ENCODE peak calls at places on chromosomes 11 and 22, in four cellular contexts. O is GM12878, F is K562, Q is A549. I is an unnamed sample.

GRCh38 chr11:104609297-104609696 is 289.0 kb downstream of the CASP12 start:
- DNase-seq in F (no peak), O (no peak), Q (peak), I (peak)

GRCh38 chr11:105389952-105390351 is 219.9 kb upstream of the GRIA4 start:
- DNase-seq in F (no peak), Q (no peak), O (no peak), I (peak)

GRCh38 chr11:8906629-8907028 is 4.4 kb upstream of the AKIP1 start:
- DNase-seq in Q (peak), O (no peak), F (no peak), I (no peak)

GRCh38 chr11:43358670-43359431 is at the start of gene TTC17:
- DNase-seq in Q (peak), F (peak), O (peak), I (peak)

GRCh38 chr22:25627271-25627848 is 62.9 kb downstream of the GRK3 start:
- DNase-seq in F (no peak), Q (no peak), O (no peak), I (no peak)

GRCh38 chr11:69896250-69896649 is 77.0 kb upstream of the FGF3 start:
- DNase-seq in F (no peak), Q (no peak), O (no peak), I (no peak)

GRCh38 chr11:1152316-1153104 is 5.2 kb upstream of the MUC5AC start:
- DNase-seq in Q (peak), F (no peak), O (no peak), I (peak)

GRCh38 chr22:23621082-23621780 is 10.9 kb downstream of the DRICH1 start:
- DNase-seq in O (no peak), F (no peak), Q (no peak), I (no peak)

GRCh38 chr11:134020598-134020997 is 48.3 kb upstream of the JAM3 start:
- DNase-seq in O (no peak), Q (no peak), F (no peak), I (no peak)

GRCh38 chr11:65885231-65885630 is 3.0 kb downstream of the FIBP start:
- DNase-seq in F (no peak), O (no peak), Q (no peak), I (no peak)

GRCh38 chr11:83751041-83751440 is 464.9 kb upstream of the CCDC90B start:
- DNase-seq in O (no peak), Q (no peak), F (no peak), I (no peak)

GRCh38 chr11:2213384-2213842 is 41.8 kb upstream of the TH start:
- DNase-seq in O (no peak), Q (no peak), F (no peak), I (peak)

GRCh38 chr11:129813216-129813791 is 2.3 kb upstream of the TMEM45B start:
- DNase-seq in F (no peak), Q (no peak), O (no peak), I (no peak)

DNA sequence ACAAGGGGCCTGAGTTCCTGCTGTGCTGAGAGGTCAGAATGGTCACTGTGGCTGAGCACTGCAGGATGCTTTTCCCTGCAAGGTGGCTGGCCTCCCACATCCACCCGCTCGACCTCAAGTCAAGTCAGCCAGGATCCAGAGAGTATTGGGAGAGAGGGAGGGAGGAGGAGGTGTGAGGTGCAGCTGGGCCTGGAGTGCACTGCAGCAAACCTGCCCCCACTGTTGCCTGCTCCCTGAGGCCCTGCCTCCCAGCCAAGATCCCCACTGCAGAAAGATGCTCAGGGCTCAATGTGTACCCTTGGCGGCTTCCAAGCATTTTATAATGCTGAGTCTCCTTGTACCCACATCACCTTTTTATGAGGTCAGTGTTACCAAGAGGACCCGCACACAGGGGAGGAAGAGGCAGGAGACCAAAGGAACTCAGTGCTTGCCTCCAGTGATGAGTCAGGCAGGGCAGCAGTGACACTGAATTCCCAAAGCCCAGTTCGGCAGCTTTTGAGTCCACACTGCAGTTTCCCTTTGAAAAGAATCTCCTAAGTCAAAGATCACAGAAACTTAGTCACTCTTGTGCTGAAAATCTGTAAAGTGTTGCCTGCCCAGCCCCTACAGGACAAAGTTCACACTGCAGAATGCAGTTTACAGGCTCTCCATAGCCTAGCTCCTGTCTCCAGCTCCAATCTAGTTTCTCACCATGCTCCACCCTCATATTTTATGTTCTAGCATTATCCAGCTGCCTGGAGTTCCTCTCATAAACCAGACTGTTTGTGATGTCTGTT is 3.1 kb downstream of the ENDOD1 start:
- DNase-seq in Q (peak), O (no peak), F (peak), I (no peak)
- TF ChIP-seq ESRRA in Q (no peak), O (no peak), F (no peak), I (no peak)

DNA sequence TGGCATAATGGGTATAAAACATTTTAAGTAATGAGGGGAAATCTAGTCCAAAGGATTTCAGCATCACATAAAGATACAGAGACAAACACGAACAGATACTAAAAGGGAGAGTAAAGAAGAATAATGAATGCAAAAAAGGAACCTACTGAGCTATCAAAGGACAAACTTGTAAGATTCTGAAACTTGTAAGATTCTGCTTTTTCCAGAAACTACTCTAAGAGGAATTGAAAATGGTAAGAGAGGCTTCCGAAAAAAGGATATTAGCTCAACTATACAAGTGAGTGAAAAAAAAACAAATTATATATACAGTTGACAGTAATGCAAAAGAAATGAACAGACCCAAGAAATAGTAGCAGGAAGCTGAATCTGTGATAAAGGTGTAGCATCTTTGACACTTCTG is 37.7 kb downstream of the POLD3 start:
- DNase-seq in F (no peak), O (no peak), Q (no peak), I (no peak)
- TF ChIP-seq CTCF in F (no peak), O (no peak), Q (no peak), I (no peak)

DNA sequence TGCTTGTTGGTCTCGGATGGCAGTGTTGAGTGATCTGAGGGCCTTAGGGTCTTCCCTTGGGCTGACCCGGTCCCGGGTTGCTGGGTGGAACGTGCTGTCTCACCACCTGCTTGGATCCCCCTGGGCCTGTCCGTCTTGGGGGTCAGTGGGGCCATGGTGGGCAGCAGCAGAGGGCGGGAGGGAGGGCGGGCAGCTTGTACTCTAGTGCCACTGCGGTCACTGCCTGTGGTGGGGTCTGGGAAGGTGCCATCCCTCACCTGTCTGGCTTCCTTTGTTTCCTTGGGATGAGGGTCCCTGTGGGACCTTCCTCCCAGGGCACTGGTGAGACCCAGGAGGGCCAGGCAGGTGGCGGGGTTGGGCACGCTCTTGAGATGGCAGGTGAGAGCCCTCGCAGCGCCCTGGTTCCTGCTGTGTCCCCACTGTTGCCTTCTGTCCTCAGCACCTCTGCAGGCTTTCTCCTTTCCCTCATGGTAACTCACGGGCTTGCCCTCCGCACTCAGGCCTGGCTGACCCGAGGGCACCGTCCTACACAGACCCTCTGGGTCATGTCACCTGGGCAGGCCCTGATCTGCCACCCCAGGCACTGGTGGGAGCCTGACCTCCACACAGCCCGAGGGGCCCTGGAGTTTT is 34.2 kb downstream of the TBC1D22A start:
- DNase-seq in O (no peak), F (no peak), Q (no peak), I (no peak)
- TF ChIP-seq ESRRA in O (no peak), F (no peak), Q (no peak), I (no peak)

DNA sequence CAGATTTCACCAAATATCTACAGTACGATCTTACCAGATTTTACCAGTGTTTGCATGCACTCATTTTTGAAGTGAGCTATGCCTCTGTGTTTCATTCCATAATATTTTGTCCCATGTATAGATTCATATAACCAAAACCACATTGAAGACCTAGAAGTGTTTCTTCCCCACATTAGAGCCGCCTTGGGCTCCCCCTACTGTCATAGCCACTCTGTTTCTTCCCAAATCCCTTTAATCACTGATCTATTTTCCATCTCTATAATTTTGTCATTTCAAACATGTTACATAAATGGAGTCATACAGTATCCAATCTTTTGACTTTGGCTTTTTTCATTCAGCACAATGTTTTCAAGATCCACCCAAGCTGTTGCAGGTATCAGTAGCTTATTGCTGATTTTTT is 12.7 kb downstream of the MRGPRX3 start:
- DNase-seq in O (no peak), F (no peak), Q (peak), I (no peak)
- TF ChIP-seq CTCF in O (peak), F (no peak), Q (peak), I (no peak)

GRCh38 chr11:72721689-72722049 is 30.5 kb downstream of the ARAP1 start:
- DNase-seq in F (no peak), Q (no peak), O (no peak), I (no peak)
- TF ChIP-seq ESRRA in F (no peak), Q (no peak), O (no peak), I (no peak)

DNA sequence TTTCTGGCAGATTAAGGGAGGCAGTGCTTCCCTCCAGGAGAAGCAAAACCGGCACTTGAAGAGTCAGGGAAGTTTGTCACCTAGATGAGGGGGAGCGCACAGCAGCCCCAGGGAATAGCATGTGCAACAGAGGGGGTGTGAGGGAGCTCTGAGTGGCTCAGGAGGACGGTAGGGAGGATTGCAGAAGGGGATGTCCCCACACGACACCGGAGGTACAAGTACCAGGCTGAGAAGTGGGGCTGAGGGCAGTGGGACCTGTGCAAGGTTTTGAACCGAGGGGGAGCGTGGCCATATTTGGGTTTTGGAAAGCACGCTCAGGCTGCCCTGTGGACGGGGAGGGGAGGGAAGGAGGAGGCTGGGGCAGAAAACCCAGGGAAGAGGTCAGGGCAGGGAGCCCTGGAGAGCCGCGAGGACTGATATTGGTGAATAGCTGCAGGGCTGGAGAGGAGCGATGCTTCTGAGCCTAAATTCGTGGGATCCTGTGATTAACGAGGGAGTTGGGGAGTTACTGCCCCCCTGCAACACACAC is 17.9 kb upstream of the TMPRSS6 start:
- DNase-seq in Q (no peak), O (no peak), F (no peak), I (no peak)
- TF ChIP-seq CTCF in Q (no peak), O (no peak), F (no peak), I (no peak)

DNA sequence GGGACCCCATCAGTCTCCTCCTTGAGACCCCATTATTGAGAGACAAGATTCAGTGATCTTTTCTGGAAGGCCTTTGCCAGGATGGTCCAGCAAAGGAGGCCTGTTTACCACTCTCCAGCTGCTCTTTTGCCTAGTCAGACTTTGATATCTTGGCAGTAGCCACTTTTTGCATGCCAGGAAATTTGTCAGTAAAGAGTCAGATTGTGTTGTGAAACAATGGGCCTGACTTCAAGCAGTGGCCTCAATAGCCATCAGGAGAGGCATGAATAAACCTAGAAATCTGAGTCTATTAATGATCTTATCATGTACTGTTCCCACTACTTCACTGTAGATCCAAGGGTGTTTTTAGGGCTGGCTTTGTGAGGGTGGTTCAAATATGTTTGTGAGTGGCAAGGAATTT is 479.4 kb downstream of the JRKL start:
- DNase-seq in Q (no peak), F (no peak), O (no peak), I (no peak)
- TF ChIP-seq ESRRA in Q (no peak), F (no peak), O (no peak), I (no peak)

DNA sequence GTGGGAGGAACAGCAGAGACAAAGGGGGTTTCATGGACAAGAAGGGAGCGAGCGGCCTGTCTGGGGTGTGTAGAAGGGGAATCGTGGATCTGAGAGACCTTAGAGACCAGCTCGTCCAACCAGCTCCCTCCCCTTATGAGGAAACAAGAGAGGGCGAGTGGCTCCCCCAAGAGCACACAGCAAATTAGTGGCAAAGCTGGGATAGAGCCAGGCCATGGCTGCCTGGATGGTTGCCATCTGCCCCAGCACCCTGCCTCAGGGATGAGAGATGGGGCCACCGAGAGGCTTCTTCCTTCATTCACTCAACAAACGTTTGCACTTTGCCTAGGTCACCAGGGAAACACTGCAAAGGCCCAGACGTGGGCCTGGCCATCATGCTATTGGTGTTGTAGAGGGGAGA is 4.1 kb downstream of the MAPK8IP1 start:
- DNase-seq in Q (no peak), O (no peak), F (no peak), I (no peak)
- TF ChIP-seq CTCF in Q (no peak), O (no peak), F (no peak), I (no peak)